ENCODE peak calls at places on chromosome X, in seven cellular contexts. One of them, this sample, is unnamed.

GRCh38 chrX:136143714-136144113 is 3.6 kb upstream of the FHL1 start:
- ATAC-seq in GM23338: no peak
- ATAC-seq in body of pancreas: no peak
- ATAC-seq in A549: no peak
- ATAC-seq in effector memory CD8-positive, alpha-beta T cell: no peak
- ATAC-seq in CD8-positive, alpha-beta T cell: no peak
- ATAC-seq in B cell: no peak
- ATAC-seq in this sample: peak; percentile 32

GRCh38 chrX:14014526-14014925 is 15.2 kb downstream of the GEMIN8 start:
- ATAC-seq in GM23338: no peak
- ATAC-seq in body of pancreas: no peak
- ATAC-seq in A549: no peak
- ATAC-seq in effector memory CD8-positive, alpha-beta T cell: no peak
- ATAC-seq in CD8-positive, alpha-beta T cell: no peak
- ATAC-seq in B cell: no peak
- ATAC-seq in this sample: peak; percentile 37

GRCh38 chrX:132732236-132732635 is 226.2 kb downstream of the HS6ST2 start:
- ATAC-seq in GM23338: no peak
- ATAC-seq in body of pancreas: no peak
- ATAC-seq in A549: no peak
- ATAC-seq in effector memory CD8-positive, alpha-beta T cell: no peak
- ATAC-seq in CD8-positive, alpha-beta T cell: no peak
- ATAC-seq in B cell: no peak
- ATAC-seq in this sample: peak; percentile 56

GRCh38 chrX:14209034-14209433 is 179.3 kb upstream of the GEMIN8 start:
- ATAC-seq in GM23338: no peak
- ATAC-seq in body of pancreas: no peak
- ATAC-seq in A549: peak; percentile 64
- ATAC-seq in effector memory CD8-positive, alpha-beta T cell: no peak
- ATAC-seq in CD8-positive, alpha-beta T cell: no peak
- ATAC-seq in B cell: no peak
- ATAC-seq in this sample: no peak

GRCh38 chrX:3384330-3384729 is 37.9 kb upstream of the MXRA5 start:
- ATAC-seq in GM23338: no peak
- ATAC-seq in body of pancreas: no peak
- ATAC-seq in A549: no peak
- ATAC-seq in effector memory CD8-positive, alpha-beta T cell: no peak
- ATAC-seq in CD8-positive, alpha-beta T cell: no peak
- ATAC-seq in B cell: no peak
- ATAC-seq in this sample: no peak

GRCh38 chrX:626745-627509 is 3.7 kb upstream of the SHOX start:
- ATAC-seq in GM23338: no peak
- ATAC-seq in body of pancreas: no peak
- ATAC-seq in A549: peak; percentile 64
- ATAC-seq in effector memory CD8-positive, alpha-beta T cell: no peak
- ATAC-seq in CD8-positive, alpha-beta T cell: no peak
- ATAC-seq in B cell: no peak
- ATAC-seq in this sample: no peak

GRCh38 chrX:24063488-24063887 is 8.7 kb downstream of the EIF2S3 start:
- ATAC-seq in GM23338: no peak
- ATAC-seq in body of pancreas: no peak
- ATAC-seq in A549: no peak
- ATAC-seq in effector memory CD8-positive, alpha-beta T cell: no peak
- ATAC-seq in CD8-positive, alpha-beta T cell: no peak
- ATAC-seq in B cell: no peak
- ATAC-seq in this sample: no peak

GRCh38 chrX:48665991-48666390 is 17.6 kb upstream of the WAS start:
- ATAC-seq in GM23338: no peak
- ATAC-seq in body of pancreas: no peak
- ATAC-seq in A549: peak; percentile 40
- ATAC-seq in effector memory CD8-positive, alpha-beta T cell: no peak
- ATAC-seq in CD8-positive, alpha-beta T cell: no peak
- ATAC-seq in B cell: no peak
- ATAC-seq in this sample: no peak

GRCh38 chrX:53682885-53683555 is 3.5 kb downstream of the HUWE1 start:
- ATAC-seq in GM23338: peak; percentile 6
- ATAC-seq in body of pancreas: no peak
- ATAC-seq in A549: peak; percentile 54
- ATAC-seq in effector memory CD8-positive, alpha-beta T cell: no peak
- ATAC-seq in CD8-positive, alpha-beta T cell: no peak
- ATAC-seq in B cell: no peak
- ATAC-seq in this sample: no peak

GRCh38 chrX:15694968-15695451 is 30.4 kb upstream of the CLTRN start:
- ATAC-seq in GM23338: peak; percentile 49
- ATAC-seq in body of pancreas: peak; percentile 35
- ATAC-seq in A549: no peak
- ATAC-seq in effector memory CD8-positive, alpha-beta T cell: no peak
- ATAC-seq in CD8-positive, alpha-beta T cell: no peak
- ATAC-seq in B cell: no peak
- ATAC-seq in this sample: no peak

GRCh38 chrX:129845616-129846190 is 2.0 kb upstream of the ZDHHC9 start:
- ATAC-seq in GM23338: no peak
- ATAC-seq in body of pancreas: no peak
- ATAC-seq in A549: no peak
- ATAC-seq in effector memory CD8-positive, alpha-beta T cell: no peak
- ATAC-seq in CD8-positive, alpha-beta T cell: no peak
- ATAC-seq in B cell: no peak
- ATAC-seq in this sample: no peak

GRCh38 chrX:17030092-17030491 is 83.6 kb downstream of the REPS2 start:
- ATAC-seq in GM23338: no peak
- ATAC-seq in body of pancreas: no peak
- ATAC-seq in A549: no peak
- ATAC-seq in effector memory CD8-positive, alpha-beta T cell: no peak
- ATAC-seq in CD8-positive, alpha-beta T cell: no peak
- ATAC-seq in B cell: no peak
- ATAC-seq in this sample: no peak

GRCh38 chrX:21373637-21374162 is 518 bp upstream of the CNKSR2 start:
- ATAC-seq in GM23338: peak; percentile 29
- ATAC-seq in body of pancreas: peak; percentile 14
- ATAC-seq in A549: peak; percentile 69
- ATAC-seq in effector memory CD8-positive, alpha-beta T cell: peak; percentile 42
- ATAC-seq in CD8-positive, alpha-beta T cell: peak; percentile 33
- ATAC-seq in B cell: peak; percentile 35
- ATAC-seq in this sample: peak; percentile 41

GRCh38 chrX:78384486-78384885 is 57.1 kb upstream of the CYSLTR1 start:
- ATAC-seq in GM23338: no peak
- ATAC-seq in body of pancreas: no peak
- ATAC-seq in A549: no peak
- ATAC-seq in effector memory CD8-positive, alpha-beta T cell: no peak
- ATAC-seq in CD8-positive, alpha-beta T cell: no peak
- ATAC-seq in B cell: no peak
- ATAC-seq in this sample: no peak

GRCh38 chrX:78329486-78329885 is 2.1 kb upstream of the CYSLTR1 start:
- ATAC-seq in GM23338: no peak
- ATAC-seq in body of pancreas: no peak
- ATAC-seq in A549: no peak
- ATAC-seq in effector memory CD8-positive, alpha-beta T cell: no peak
- ATAC-seq in CD8-positive, alpha-beta T cell: no peak
- ATAC-seq in B cell: peak; percentile 37
- ATAC-seq in this sample: peak; percentile 57

GRCh38 chrX:110418857-110419249 is 60.2 kb downstream of the RTL9 start:
- ATAC-seq in GM23338: peak; percentile 21
- ATAC-seq in body of pancreas: no peak
- ATAC-seq in A549: no peak
- ATAC-seq in effector memory CD8-positive, alpha-beta T cell: no peak
- ATAC-seq in CD8-positive, alpha-beta T cell: no peak
- ATAC-seq in B cell: no peak
- ATAC-seq in this sample: no peak

GRCh38 chrX:117972681-117973080 is 143.9 kb downstream of the KLHL13 start:
- ATAC-seq in GM23338: peak; percentile 88
- ATAC-seq in body of pancreas: no peak
- ATAC-seq in A549: no peak
- ATAC-seq in effector memory CD8-positive, alpha-beta T cell: no peak
- ATAC-seq in CD8-positive, alpha-beta T cell: no peak
- ATAC-seq in B cell: no peak
- ATAC-seq in this sample: no peak

GRCh38 chrX:109270580-109271484 is 211.1 kb downstream of the GUCY2F start:
- ATAC-seq in GM23338: no peak
- ATAC-seq in body of pancreas: no peak
- ATAC-seq in A549: no peak
- ATAC-seq in effector memory CD8-positive, alpha-beta T cell: no peak
- ATAC-seq in CD8-positive, alpha-beta T cell: no peak
- ATAC-seq in B cell: no peak
- ATAC-seq in this sample: peak; percentile 77

GRCh38 chrX:13078739-13079444 is 34.5 kb upstream of the FAM9C start:
- ATAC-seq in GM23338: no peak
- ATAC-seq in body of pancreas: peak; percentile 87
- ATAC-seq in A549: no peak
- ATAC-seq in effector memory CD8-positive, alpha-beta T cell: no peak
- ATAC-seq in CD8-positive, alpha-beta T cell: no peak
- ATAC-seq in B cell: no peak
- ATAC-seq in this sample: no peak

GRCh38 chrX:103362504-103362903 is 6.2 kb downstream of the TCEAL9 start:
- ATAC-seq in GM23338: peak; percentile 93
- ATAC-seq in body of pancreas: peak; percentile 59
- ATAC-seq in A549: peak; percentile 92
- ATAC-seq in effector memory CD8-positive, alpha-beta T cell: no peak
- ATAC-seq in CD8-positive, alpha-beta T cell: no peak
- ATAC-seq in B cell: no peak
- ATAC-seq in this sample: no peak

GRCh38 chrX:39955621-39956020 is 142.1 kb downstream of the BCOR start:
- ATAC-seq in GM23338: peak; percentile 87
- ATAC-seq in body of pancreas: no peak
- ATAC-seq in A549: peak; percentile 69
- ATAC-seq in effector memory CD8-positive, alpha-beta T cell: no peak
- ATAC-seq in CD8-positive, alpha-beta T cell: peak; percentile 34
- ATAC-seq in B cell: no peak
- ATAC-seq in this sample: no peak

GRCh38 chrX:1231850-1232505 is 19.5 kb upstream of the CRLF2 start:
- ATAC-seq in GM23338: no peak
- ATAC-seq in body of pancreas: no peak
- ATAC-seq in A549: no peak
- ATAC-seq in effector memory CD8-positive, alpha-beta T cell: no peak
- ATAC-seq in CD8-positive, alpha-beta T cell: peak; percentile 67
- ATAC-seq in B cell: no peak
- ATAC-seq in this sample: no peak

GRCh38 chrX:147573266-147573665 is 338.5 kb upstream of the FMR1 start:
- ATAC-seq in GM23338: no peak
- ATAC-seq in body of pancreas: no peak
- ATAC-seq in A549: no peak
- ATAC-seq in effector memory CD8-positive, alpha-beta T cell: no peak
- ATAC-seq in CD8-positive, alpha-beta T cell: no peak
- ATAC-seq in B cell: no peak
- ATAC-seq in this sample: no peak

GRCh38 chrX:116827063-116827462 is 364.3 kb upstream of the CT83 start:
- ATAC-seq in GM23338: no peak
- ATAC-seq in body of pancreas: no peak
- ATAC-seq in A549: no peak
- ATAC-seq in effector memory CD8-positive, alpha-beta T cell: no peak
- ATAC-seq in CD8-positive, alpha-beta T cell: no peak
- ATAC-seq in B cell: no peak
- ATAC-seq in this sample: no peak

GRCh38 chrX:97525981-97526380 is 642.3 kb downstream of the RPA4 start:
- ATAC-seq in GM23338: no peak
- ATAC-seq in body of pancreas: no peak
- ATAC-seq in A549: no peak
- ATAC-seq in effector memory CD8-positive, alpha-beta T cell: no peak
- ATAC-seq in CD8-positive, alpha-beta T cell: no peak
- ATAC-seq in B cell: no peak
- ATAC-seq in this sample: no peak

GRCh38 chrX:154029439-154029838 is 9.7 kb upstream of the IRAK1 start:
- ATAC-seq in GM23338: peak; percentile 50
- ATAC-seq in body of pancreas: no peak
- ATAC-seq in A549: peak; percentile 61
- ATAC-seq in effector memory CD8-positive, alpha-beta T cell: no peak
- ATAC-seq in CD8-positive, alpha-beta T cell: no peak
- ATAC-seq in B cell: no peak
- ATAC-seq in this sample: no peak

GRCh38 chrX:134747006-134747405 is 88.7 kb upstream of the PLAC1 start:
- ATAC-seq in GM23338: no peak
- ATAC-seq in body of pancreas: no peak
- ATAC-seq in A549: no peak
- ATAC-seq in effector memory CD8-positive, alpha-beta T cell: no peak
- ATAC-seq in CD8-positive, alpha-beta T cell: no peak
- ATAC-seq in B cell: no peak
- ATAC-seq in this sample: no peak

GRCh38 chrX:87583679-87584078 is 66.1 kb downstream of the KLHL4 start:
- ATAC-seq in GM23338: peak; percentile 51
- ATAC-seq in body of pancreas: no peak
- ATAC-seq in A549: peak; percentile 50
- ATAC-seq in effector memory CD8-positive, alpha-beta T cell: no peak
- ATAC-seq in CD8-positive, alpha-beta T cell: no peak
- ATAC-seq in B cell: no peak
- ATAC-seq in this sample: no peak

GRCh38 chrX:49133759-49134158 is 10.2 kb upstream of the GPKOW start:
- ATAC-seq in GM23338: no peak
- ATAC-seq in body of pancreas: no peak
- ATAC-seq in A549: no peak
- ATAC-seq in effector memory CD8-positive, alpha-beta T cell: no peak
- ATAC-seq in CD8-positive, alpha-beta T cell: no peak
- ATAC-seq in B cell: no peak
- ATAC-seq in this sample: no peak

GRCh38 chrX:13776387-13776786 is 40.5 kb downstream of the GPM6B start:
- ATAC-seq in GM23338: no peak
- ATAC-seq in body of pancreas: no peak
- ATAC-seq in A549: no peak
- ATAC-seq in effector memory CD8-positive, alpha-beta T cell: no peak
- ATAC-seq in CD8-positive, alpha-beta T cell: no peak
- ATAC-seq in B cell: no peak
- ATAC-seq in this sample: no peak

GRCh38 chrX:132718411-132718810 is 229.6 kb upstream of the MBNL3 start:
- ATAC-seq in GM23338: no peak
- ATAC-seq in body of pancreas: no peak
- ATAC-seq in A549: no peak
- ATAC-seq in effector memory CD8-positive, alpha-beta T cell: no peak
- ATAC-seq in CD8-positive, alpha-beta T cell: no peak
- ATAC-seq in B cell: no peak
- ATAC-seq in this sample: no peak

GRCh38 chrX:151177141-151178027 is 1.0 kb downstream of the GPR50 start:
- ATAC-seq in GM23338: peak; percentile 51
- ATAC-seq in body of pancreas: no peak
- ATAC-seq in A549: peak; percentile 83
- ATAC-seq in effector memory CD8-positive, alpha-beta T cell: no peak
- ATAC-seq in CD8-positive, alpha-beta T cell: no peak
- ATAC-seq in B cell: no peak
- ATAC-seq in this sample: no peak

GRCh38 chrX:154800508-154801207 is 4.6 kb downstream of the MPP1 start:
- ATAC-seq in GM23338: no peak
- ATAC-seq in body of pancreas: no peak
- ATAC-seq in A549: no peak
- ATAC-seq in effector memory CD8-positive, alpha-beta T cell: no peak
- ATAC-seq in CD8-positive, alpha-beta T cell: no peak
- ATAC-seq in B cell: no peak
- ATAC-seq in this sample: no peak

GRCh38 chrX:112555831-112556230 is 123.9 kb downstream of the LHFPL1 start:
- ATAC-seq in GM23338: no peak
- ATAC-seq in body of pancreas: no peak
- ATAC-seq in A549: no peak
- ATAC-seq in effector memory CD8-positive, alpha-beta T cell: no peak
- ATAC-seq in CD8-positive, alpha-beta T cell: no peak
- ATAC-seq in B cell: no peak
- ATAC-seq in this sample: no peak

GRCh38 chrX:12985336-12985735 is 10.4 kb downstream of the TMSB4X start:
- ATAC-seq in GM23338: no peak
- ATAC-seq in body of pancreas: no peak
- ATAC-seq in A549: no peak
- ATAC-seq in effector memory CD8-positive, alpha-beta T cell: peak; percentile 11
- ATAC-seq in CD8-positive, alpha-beta T cell: peak; percentile 7
- ATAC-seq in B cell: no peak
- ATAC-seq in this sample: peak; percentile 50

GRCh38 chrX:138775501-138775900 is 64.0 kb upstream of the FGF13 start:
- ATAC-seq in GM23338: no peak
- ATAC-seq in body of pancreas: no peak
- ATAC-seq in A549: peak; percentile 60
- ATAC-seq in effector memory CD8-positive, alpha-beta T cell: no peak
- ATAC-seq in CD8-positive, alpha-beta T cell: no peak
- ATAC-seq in B cell: no peak
- ATAC-seq in this sample: no peak

GRCh38 chrX:48025561-48025960 is 18.8 kb downstream of the SPACA5 start:
- ATAC-seq in GM23338: peak; percentile 70
- ATAC-seq in body of pancreas: peak; percentile 54
- ATAC-seq in A549: peak; percentile 67
- ATAC-seq in effector memory CD8-positive, alpha-beta T cell: peak; percentile 20
- ATAC-seq in CD8-positive, alpha-beta T cell: no peak
- ATAC-seq in B cell: no peak
- ATAC-seq in this sample: peak; percentile 27

This sample was measured in activated T-helper 17 cell treated with anti-CD3 and anti-CD28 coated beads, Interleukin-2, amount 50 U/mL, for 72 hours.